ENCODE peak calls at places on chromosomes 12 and 14, in six cellular contexts. M is neuronal stem cell, U is mesenchymal stem cell, F is IMR-90, X is H9, G is H1. E is an unnamed sample.

GRCh38 chr12:5254703-5255102 is 177.2 kb upstream of the NTF3 start:
- DNase-seq in X (no peak), U (no peak), G (no peak), F (no peak), M (no peak), E (no peak)

GRCh38 chr14:104895207-104895785 is 29.4 kb upstream of the PLD4 start:
- DNase-seq in U (no peak), G (no peak), X (peak), F (no peak), M (no peak), E (no peak)

GRCh38 chr12:16939871-16940306 is 333.9 kb upstream of the LMO3 start:
- DNase-seq in U (peak), G (peak), X (peak), F (peak), M (peak), E (peak)

GRCh38 chr12:7937867-7938506 is 2.0 kb upstream of the SLC2A3 start:
- DNase-seq in F (no peak), G (no peak), M (no peak), U (peak), X (no peak), E (no peak)

GRCh38 chr12:106976013-106976658 is 10.8 kb downstream of the MTERF2 start:
- DNase-seq in X (no peak), G (no peak), F (peak), M (no peak), U (peak), E (no peak)

GRCh38 chr12:2284321-2284813 is 231.6 kb downstream of the CACNA1C start:
- DNase-seq in U (peak), X (no peak), M (no peak), G (no peak), F (peak), E (no peak)

GRCh38 chr14:54881235-54881760 is 21.3 kb downstream of the GCH1 start:
- DNase-seq in G (no peak), F (peak), U (no peak), M (no peak), X (no peak), E (peak)

GRCh38 chr12:2382391-2383155 is 329.8 kb downstream of the CACNA1C start:
- DNase-seq in F (peak), X (no peak), U (peak), M (no peak), G (no peak), E (no peak)

GRCh38 chr12:12561305-12562015 is 1.2 kb downstream of the DUSP16 start:
- DNase-seq in F (peak), G (no peak), X (peak), U (peak), M (peak), E (no peak)

GRCh38 chr14:32109676-32110075 is 32.6 kb downstream of the ARHGAP5 start:
- DNase-seq in M (no peak), X (no peak), F (peak), U (peak), G (no peak), E (peak)

GRCh38 chr12:32809846-32810245 is 54.1 kb upstream of the YARS2 start:
- DNase-seq in U (no peak), M (no peak), G (no peak), X (no peak), F (no peak), E (no peak)

GRCh38 chr12:91074068-91074819 is 16.4 kb upstream of the KERA start:
- DNase-seq in U (no peak), F (peak), G (no peak), X (no peak), M (no peak), E (no peak)

GRCh38 chr12:111319600-111320232 is 49.2 kb downstream of the PHETA1 start:
- DNase-seq in G (no peak), U (no peak), X (no peak), M (no peak), F (no peak), E (no peak)

GRCh38 chr12:63415357-63415756 is 252.9 kb downstream of the DPY19L2 start:
- DNase-seq in G (no peak), F (no peak), M (no peak), X (no peak), U (no peak), E (no peak)

GRCh38 chr14:93946506-93947170 is 19.5 kb downstream of the FAM181A start:
- DNase-seq in F (peak), U (peak), M (no peak), G (no peak), X (no peak), E (peak)

GRCh38 chr12:126338031-126338441 is 1272.8 kb downstream of the AACS start:
- DNase-seq in G (no peak), M (no peak), U (no peak), F (no peak), X (no peak), E (no peak)

GRCh38 chr12:100128509-100128908 is 14.2 kb downstream of the BLTP3B start:
- DNase-seq in F (peak), X (peak), M (no peak), G (no peak), U (peak), E (peak)

GRCh38 chr12:132490481-132491348 is 764 bp downstream of the FBRSL1 start:
- DNase-seq in F (peak), G (no peak), M (no peak), X (no peak), U (peak), E (peak)

GRCh38 chr12:70427611-70428010 is 61.5 kb downstream of the KCNMB4 start:
- DNase-seq in U (no peak), X (no peak), G (no peak), M (no peak), F (no peak), E (peak)

GRCh38 chr14:105632010-105632409 is 105.6 kb downstream of the TMEM121 start:
- DNase-seq in M (no peak), X (no peak), F (no peak), G (no peak), U (no peak), E (no peak)

GRCh38 chr12:66514581-66514980 is 164.3 kb downstream of the GRIP1 start:
- DNase-seq in X (no peak), F (no peak), G (no peak), U (peak), M (no peak), E (no peak)

GRCh38 chr12:109814600-109814999 is 18.6 kb downstream of the TRPV4 start:
- DNase-seq in G (no peak), X (no peak), F (no peak), U (no peak), M (no peak), E (no peak)

GRCh38 chr12:1919284-1919683 is 832 bp upstream of the CACNA2D4 start:
- DNase-seq in F (no peak), U (no peak), M (no peak), G (no peak), X (peak), E (no peak)

GRCh38 chr12:94148841-94149780 is 734 bp downstream of the PLXNC1 start:
- DNase-seq in G (no peak), U (peak), F (peak), X (peak), M (peak), E (peak)

GRCh38 chr12:51907864-51908425 is 641 bp downstream of the ACVRL1 start:
- DNase-seq in X (no peak), G (no peak), U (no peak), F (no peak), M (no peak), E (peak)

GRCh38 chr12:113007166-113007565 is 28.8 kb downstream of the OAS2 start:
- DNase-seq in U (peak), X (no peak), F (peak), M (no peak), G (no peak), E (peak)

GRCh38 chr14:79896009-79896408 is 315.3 kb downstream of the DIO2 start:
- DNase-seq in M (no peak), F (peak), G (no peak), X (no peak), U (peak), E (no peak)

GRCh38 chr12:5003025-5003666 is 40.5 kb upstream of the KCNA5 start:
- DNase-seq in G (peak), F (peak), X (peak), M (peak), U (peak), E (peak)

GRCh38 chr12:15830538-15830937 is 41.4 kb upstream of the EPS8 start:
- DNase-seq in X (no peak), F (peak), M (no peak), G (no peak), U (no peak), E (no peak)

GRCh38 chr14:103243764-103244737 is 90.0 kb upstream of the EIF5 start:
- DNase-seq in U (peak), G (no peak), M (no peak), F (no peak), X (peak), E (peak)

GRCh38 chr14:89339158-89339557 is 77.9 kb downstream of the FOXN3 start:
- DNase-seq in X (no peak), F (no peak), G (no peak), U (no peak), M (no peak), E (no peak)

GRCh38 chr14:71166434-71166833 is 259.2 kb downstream of the PCNX1 start:
- DNase-seq in F (peak), M (no peak), X (no peak), U (no peak), G (no peak), E (peak)

GRCh38 chr12:122021822-122022392 is at the start of gene BCL7A:
- DNase-seq in X (peak), U (peak), F (peak), M (peak), G (no peak), E (peak)

GRCh38 chr14:53549956-53550355 is 396.8 kb upstream of the DDHD1 start:
- DNase-seq in F (no peak), X (no peak), G (no peak), M (no peak), U (no peak), E (peak)
- H2BK5ac ChIP-seq in F (no peak), X (no peak), G (no peak), M (no peak), U (no peak), E (no peak)

GRCh38 chr12:92898755-92899154 is 30.3 kb downstream of the EEA1 start:
- DNase-seq in U (peak), X (no peak), F (peak), G (no peak), M (no peak), E (no peak)
- H2AFZ ChIP-seq in U (no peak), X (no peak), F (no peak), G (no peak), M (no peak), E (no peak)

GRCh38 chr14:67232631-67233030 is 8.6 kb upstream of the PALS1 start:
- DNase-seq in X (no peak), F (no peak), M (no peak), U (no peak), G (no peak), E (no peak)
- H2AK5ac ChIP-seq in X (no peak), F (no peak), M (no peak), U (no peak), G (no peak), E (no peak)

GRCh38 chr14:77025744-77026165 is 2.8 kb downstream of the IRF2BPL start:
- DNase-seq in U (no peak), G (no peak), X (no peak), M (no peak), F (no peak), E (no peak)

GRCh38 chr14:77027538-77028383 is 747 bp downstream of the IRF2BPL start:
- DNase-seq in U (peak), M (peak), X (peak), G (no peak), F (peak), E (peak)

GRCh38 chr14:77024171-77024627 is 4.3 kb downstream of the IRF2BPL start:
- DNase-seq in G (no peak), X (peak), F (peak), M (no peak), U (peak), E (peak)

GRCh38 chr14:77026930-77027537 is 1.5 kb downstream of the IRF2BPL start:
- DNase-seq in M (peak), X (no peak), G (no peak), U (peak), F (peak), E (peak)

GRCh38 chr14:77026166-77026929 is 2.2 kb downstream of the IRF2BPL start:
- DNase-seq in M (peak), G (no peak), U (peak), X (no peak), F (peak), E (no peak)
- H2BK5ac ChIP-seq in M (peak), G (peak), U (peak), X (no peak), F (peak), E (peak)

E was measured in trophoblast cell.